ENCODE peak calls at places on chromosome 9, in eight cellular contexts. I, W, K, X, M, Y, C and N are unnamed samples.

GRCh38 chr9:122097679-122098315 is 4.7 kb upstream of the TTLL11 start:
- DNase-seq in I (no peak), W (no peak), K (no peak), X (no peak), M (no peak), Y (no peak), C (no peak), N (no peak)

GRCh38 chr9:127546125-127546832 is 65.8 kb upstream of the STXBP1 start:
- DNase-seq in I (no peak), W (no peak), K (peak), X (peak), M (peak), Y (no peak), C (no peak), N (no peak)

GRCh38 chr9:99162759-99163364 is 57.9 kb downstream of the TGFBR1 start:
- DNase-seq in I (peak), W (peak), K (peak), X (no peak), M (peak), Y (no peak), C (no peak), N (peak)

GRCh38 chr9:98719055-98719454 is 10.3 kb upstream of the GABBR2 start:
- DNase-seq in I (no peak), W (no peak), K (no peak), X (no peak), M (no peak), Y (no peak), C (no peak), N (no peak)

GRCh38 chr9:95044731-95045508 is 272.6 kb downstream of the FANCC start:
- DNase-seq in I (peak), W (no peak), K (no peak), X (no peak), M (no peak), Y (no peak), C (peak), N (no peak)

GRCh38 chr9:68416891-68417570 is 60.6 kb downstream of the PGM5 start:
- DNase-seq in I (no peak), W (peak), K (no peak), X (peak), M (no peak), Y (no peak), C (no peak), N (peak)

GRCh38 chr9:99090366-99091130 is 14.4 kb upstream of the TGFBR1 start:
- DNase-seq in I (no peak), W (no peak), K (no peak), X (no peak), M (no peak), Y (no peak), C (no peak), N (no peak)

GRCh38 chr9:97770808-97771372 is 73.8 kb upstream of the XPA start:
- DNase-seq in I (no peak), W (no peak), K (no peak), X (no peak), M (no peak), Y (no peak), C (no peak), N (no peak)

GRCh38 chr9:113545068-113545467 is 81.5 kb downstream of the RGS3 start:
- DNase-seq in I (no peak), W (no peak), K (no peak), X (no peak), M (peak), Y (no peak), C (no peak), N (no peak)

GRCh38 chr9:73176450-73176875 is 24.8 kb downstream of the ANXA1 start:
- DNase-seq in I (peak), W (peak), K (no peak), X (no peak), M (no peak), Y (no peak), C (no peak), N (no peak)

GRCh38 chr9:94005272-94005901 is 50.2 kb upstream of the BARX1 start:
- DNase-seq in I (no peak), W (no peak), K (no peak), X (no peak), M (no peak), Y (no peak), C (no peak), N (no peak)

GRCh38 chr9:92718086-92719001 is 46.3 kb downstream of the BICD2 start:
- DNase-seq in I (no peak), W (no peak), K (no peak), X (no peak), M (no peak), Y (no peak), C (peak), N (no peak)

GRCh38 chr9:79731483-79731882 is 159.7 kb downstream of the TLE4 start:
- DNase-seq in I (no peak), W (no peak), K (no peak), X (no peak), M (no peak), Y (peak), C (no peak), N (no peak)

GRCh38 chr9:116269250-116269649 is 115.7 kb downstream of the PAPPA start:
- DNase-seq in I (no peak), W (no peak), K (no peak), X (no peak), M (peak), Y (no peak), C (no peak), N (no peak)

GRCh38 chr9:119026120-119026519 is 343.1 kb downstream of the BRINP1 start:
- DNase-seq in I (no peak), W (no peak), K (no peak), X (no peak), M (no peak), Y (no peak), C (no peak), N (no peak)

GRCh38 chr9:109315889-109316640 is 4.8 kb downstream of the EPB41L4B start:
- DNase-seq in I (peak), W (peak), K (peak), X (no peak), M (no peak), Y (no peak), C (no peak), N (no peak)

GRCh38 chr9:98207606-98208005 is 15.2 kb upstream of the CORO2A start:
- DNase-seq in I (no peak), W (no peak), K (no peak), X (no peak), M (no peak), Y (no peak), C (no peak), N (no peak)

GRCh38 chr9:137411260-137411659 is 11.7 kb downstream of the EXD3 start:
- DNase-seq in I (no peak), W (no peak), K (no peak), X (no peak), M (no peak), Y (no peak), C (no peak), N (peak)

GRCh38 chr9:8030095-8030494 is 230.5 kb upstream of the DMAC1 start:
- DNase-seq in I (no peak), W (no peak), K (no peak), X (no peak), M (no peak), Y (no peak), C (no peak), N (no peak)

GRCh38 chr9:123926986-123927385 is 2.9 kb downstream of the DENND1A start:
- DNase-seq in I (no peak), W (no peak), K (no peak), X (no peak), M (no peak), Y (no peak), C (no peak), N (no peak)

GRCh38 chr9:133945977-133946753 is 46.0 kb downstream of the VAV2 start:
- DNase-seq in I (no peak), W (no peak), K (no peak), X (no peak), M (no peak), Y (no peak), C (no peak), N (peak)

GRCh38 chr9:113624721-113625120 is 161.2 kb downstream of the RGS3 start:
- DNase-seq in I (no peak), W (no peak), K (no peak), X (no peak), M (no peak), Y (no peak), C (no peak), N (no peak)

GRCh38 chr9:114083693-114084092 is 5.6 kb upstream of the AMBP start:
- DNase-seq in I (no peak), W (no peak), K (no peak), X (no peak), M (no peak), Y (no peak), C (no peak), N (no peak)

GRCh38 chr9:112361602-112362001 is 18.3 kb upstream of the HSDL2 start:
- DNase-seq in I (no peak), W (peak), K (peak), X (no peak), M (peak), Y (no peak), C (no peak), N (peak)

GRCh38 chr9:134570151-134570621 is 71.4 kb upstream of the COL5A1 start:
- DNase-seq in I (no peak), W (no peak), K (no peak), X (no peak), M (no peak), Y (no peak), C (peak), N (peak)

GRCh38 chr9:70297141-70297540 is 38.4 kb downstream of the SMC5 start:
- DNase-seq in I (no peak), W (no peak), K (no peak), X (no peak), M (no peak), Y (no peak), C (no peak), N (no peak)

GRCh38 chr9:126546036-126546435 is 67.7 kb upstream of the LMX1B start:
- DNase-seq in I (no peak), W (no peak), K (no peak), X (no peak), M (no peak), Y (no peak), C (no peak), N (no peak)

GRCh38 chr9:122374885-122375420 is 4.1 kb downstream of the PTGS1 start:
- DNase-seq in I (no peak), W (no peak), K (no peak), X (peak), M (peak), Y (no peak), C (no peak), N (no peak)

GRCh38 chr9:93317495-93318094 is 133.7 kb downstream of the WNK2 start:
- DNase-seq in I (no peak), W (no peak), K (no peak), X (no peak), M (no peak), Y (no peak), C (no peak), N (no peak)

GRCh38 chr9:135736979-135737839 is 35.2 kb downstream of the KCNT1 start:
- DNase-seq in I (no peak), W (no peak), K (no peak), X (no peak), M (no peak), Y (no peak), C (no peak), N (no peak)

GRCh38 chr9:120289990-120290925 is 289.7 kb downstream of the CDK5RAP2 start:
- DNase-seq in I (no peak), W (no peak), K (no peak), X (no peak), M (no peak), Y (no peak), C (no peak), N (no peak)

GRCh38 chr9:133793471-133793870 is 55.3 kb upstream of the SARDH start:
- DNase-seq in I (no peak), W (no peak), K (no peak), X (no peak), M (no peak), Y (no peak), C (no peak), N (no peak)

GRCh38 chr9:127121628-127122175 is 733 bp downstream of the ANGPTL2 start:
- DNase-seq in I (no peak), W (no peak), K (no peak), X (no peak), M (no peak), Y (no peak), C (peak), N (no peak)

GRCh38 chr9:134604834-134605233 is 36.8 kb upstream of the COL5A1 start:
- DNase-seq in I (no peak), W (no peak), K (no peak), X (no peak), M (no peak), Y (no peak), C (no peak), N (no peak)

GRCh38 chr9:113599647-113600476 is 136.3 kb downstream of the RGS3 start:
- DNase-seq in I (no peak), W (no peak), K (no peak), X (no peak), M (peak), Y (no peak), C (no peak), N (no peak)

GRCh38 chr9:130186839-130187522 is 14.8 kb downstream of the NCS1 start:
- DNase-seq in I (peak), W (peak), K (peak), X (peak), M (no peak), Y (no peak), C (peak), N (peak)

GRCh38 chr9:100408541-100409175 is 18.3 kb upstream of the MSANTD3 start:
- DNase-seq in I (no peak), W (no peak), K (no peak), X (no peak), M (no peak), Y (no peak), C (peak), N (peak)

GRCh38 chr9:123453904-123454321 is 97.9 kb downstream of the CRB2 start:
- DNase-seq in I (no peak), W (no peak), K (peak), X (no peak), M (no peak), Y (no peak), C (no peak), N (no peak)

GRCh38 chr9:16571127-16571848 is 299.2 kb downstream of the BNC2 start:
- DNase-seq in I (no peak), W (no peak), K (no peak), X (no peak), M (no peak), Y (no peak), C (no peak), N (no peak)

GRCh38 chr9:16575142-16575877 is 295.2 kb downstream of the BNC2 start:
- DNase-seq in I (no peak), W (no peak), K (no peak), X (no peak), M (peak), Y (no peak), C (no peak), N (peak)

GRCh38 chr9:16575878-16576245 is 294.6 kb downstream of the BNC2 start:
- DNase-seq in I (no peak), W (no peak), K (no peak), X (no peak), M (no peak), Y (no peak), C (no peak), N (no peak)

DNA sequence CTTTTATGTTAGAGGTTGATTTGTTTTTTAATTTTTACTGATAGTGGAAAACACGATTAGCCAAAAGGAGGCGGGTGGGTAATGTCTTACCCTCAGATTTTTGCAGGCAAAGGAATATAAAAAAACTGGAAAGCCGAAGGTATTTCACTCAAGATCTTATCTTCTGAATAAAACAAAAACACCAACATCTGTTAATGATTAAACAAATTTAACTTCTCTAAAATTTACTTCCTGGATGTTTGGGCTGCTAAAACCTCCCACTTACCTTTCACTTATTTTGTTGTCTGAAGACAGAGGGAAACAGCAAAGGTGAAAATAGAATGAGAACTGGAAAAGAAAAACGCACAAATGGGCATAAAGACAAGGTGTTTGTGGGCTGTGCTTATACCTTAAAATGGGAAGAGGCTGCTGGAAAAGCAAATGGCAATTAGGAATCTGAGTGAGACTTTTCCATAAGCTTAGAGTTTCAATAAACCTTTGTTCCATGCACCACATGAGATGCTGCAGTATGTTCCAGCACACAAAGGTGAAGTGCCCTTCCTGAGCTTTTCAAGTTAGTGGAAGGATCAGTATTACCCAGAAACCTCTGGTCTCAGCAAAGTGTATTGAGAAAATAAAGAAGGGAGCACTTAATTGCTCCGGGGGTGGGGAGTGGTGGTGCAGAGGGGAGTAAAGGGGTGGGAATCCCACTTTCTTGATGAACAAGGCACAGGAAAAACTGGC is 298.3 kb downstream of the BNC2 start:
- DNase-seq in I (no peak), W (no peak), K (no peak), X (no peak), M (no peak), Y (no peak), C (no peak), N (no peak)
- H3K4me3 ChIP-seq in I (no peak), W (no peak), K (no peak), X (no peak), M (no peak), Y (no peak), C (no peak), N (no peak)

GRCh38 chr9:128603697-128604096 is 51.3 kb downstream of the SPTAN1 start:
- DNase-seq in I (no peak), W (no peak), K (no peak), X (no peak), M (no peak), Y (no peak), C (no peak), N (no peak)

GRCh38 chr9:128595471-128595870 is 43.1 kb downstream of the SPTAN1 start:
- DNase-seq in I (no peak), W (no peak), K (no peak), X (no peak), M (no peak), Y (no peak), C (no peak), N (peak)

DNA sequence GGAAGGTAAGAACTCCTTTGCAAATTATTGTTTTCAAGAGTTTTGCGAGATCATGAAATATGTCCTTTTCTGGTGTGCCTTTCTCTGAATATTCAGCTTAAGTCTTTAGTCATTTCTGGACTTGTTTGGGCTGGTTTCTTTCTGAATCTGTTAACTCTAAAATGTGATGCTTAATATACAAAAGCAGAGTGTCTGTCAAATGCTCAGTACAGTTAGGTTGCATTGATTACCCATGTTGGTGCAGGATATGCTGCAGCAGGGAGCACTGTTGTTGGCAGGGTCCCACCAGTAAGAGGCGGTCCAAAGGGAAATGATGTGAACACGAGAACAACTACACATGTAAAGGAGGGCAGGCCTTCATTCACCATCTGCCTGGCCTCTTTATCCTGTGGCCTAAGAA is 47.7 kb downstream of the SPTAN1 start:
- DNase-seq in I (no peak), W (no peak), K (no peak), X (no peak), M (no peak), Y (no peak), C (no peak), N (no peak)
- TF ChIP-seq POLR2A in I (no peak), W (no peak), K (no peak), X (no peak), M (no peak), Y (no peak), C (no peak), N (no peak)

DNA sequence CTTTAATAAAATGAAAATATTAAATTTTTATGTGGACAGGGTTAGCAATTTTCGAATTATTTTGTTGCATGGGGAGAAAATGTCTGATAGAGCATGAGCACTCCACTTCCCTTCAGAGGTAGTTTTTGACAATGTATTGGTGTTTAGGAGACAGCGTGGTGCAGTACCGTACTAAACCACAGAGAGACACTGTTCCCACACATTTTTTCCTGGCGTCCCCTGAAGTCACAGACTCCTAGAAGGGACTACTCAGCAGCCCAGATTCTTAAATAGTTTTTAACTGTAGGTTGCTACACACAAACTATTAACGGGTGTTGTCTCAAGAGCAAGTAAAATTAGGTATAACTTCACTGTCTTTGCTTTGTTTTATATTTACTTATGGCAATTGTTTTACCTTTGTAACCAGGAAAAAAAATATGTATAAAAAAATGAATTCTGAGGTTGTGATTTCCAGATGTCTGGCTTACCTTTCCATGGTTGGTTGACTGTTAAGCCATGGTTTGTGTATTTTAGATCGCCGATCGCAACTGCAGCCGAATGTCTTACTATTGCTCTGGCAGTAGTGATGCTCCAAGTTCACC is 171.2 kb downstream of the DOCK8 start:
- DNase-seq in I (peak), W (peak), K (peak), X (peak), M (peak), Y (no peak), C (peak), N (peak)
- TF ChIP-seq MAX in I (peak), W (no peak), K (no peak), X (no peak), M (no peak), Y (no peak), C (no peak), N (peak)

DNA sequence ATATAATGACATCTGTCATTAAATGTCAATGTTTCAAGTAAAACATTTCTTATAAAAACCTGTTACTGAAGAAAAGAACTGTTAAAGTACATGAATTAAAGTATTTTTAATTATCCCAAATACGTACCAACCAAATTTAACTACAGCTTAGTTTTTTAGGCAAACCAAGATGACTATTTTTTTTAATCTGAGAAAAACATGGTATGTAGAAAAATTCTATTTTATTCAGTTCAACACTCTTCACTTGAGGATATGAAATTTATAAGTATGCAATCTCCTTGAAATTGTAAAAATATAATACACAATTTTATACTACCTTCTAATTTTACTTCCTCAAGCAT is 75.3 kb upstream of the IFNE start:
- DNase-seq in I (no peak), W (no peak), K (no peak), X (no peak), M (peak), Y (no peak), C (no peak), N (no peak)
- H3K4me3 ChIP-seq in I (peak), W (peak), K (no peak), X (no peak), M (peak), Y (no peak), C (no peak), N (no peak)